ENCODE peak calls at places on chromosomes 16 and 17, in four cellular contexts. F is transverse colon, W is endodermal cell, P is progenitor cell of endocrine pancreas. X is an unnamed sample.

GRCh38 chr17:70829876-70830275 is 660.5 kb downstream of the KCNJ2 start:
- DNase-seq in F (no peak), W (no peak), P (no peak), X (no peak)

GRCh38 chr17:17235212-17236174 is 1.5 kb downstream of the FLCN start:
- DNase-seq in W (no peak), P (no peak), F (no peak), X (peak)

GRCh38 chr17:37833237-37833859 is 88.5 kb upstream of the HNF1B start:
- DNase-seq in P (no peak), W (peak), F (peak), X (no peak)

GRCh38 chr16:68370921-68371651 is 60.3 kb downstream of the PRMT7 start:
- DNase-seq in W (no peak), F (no peak), P (no peak), X (peak)

GRCh38 chr16:21628772-21629171 is 23.6 kb downstream of the IGSF6 start:
- DNase-seq in W (no peak), F (no peak), P (no peak), X (no peak)

GRCh38 chr17:36008998-36009665 is 7.8 kb upstream of the CCL15 start:
- DNase-seq in W (peak), P (no peak), F (no peak), X (no peak)

GRCh38 chr17:2682304-2682938 is 29.1 kb downstream of the CLUH start:
- DNase-seq in F (no peak), W (no peak), P (no peak), X (no peak)

GRCh38 chr17:33628500-33629336 is 335.6 kb upstream of the ASIC2 start:
- DNase-seq in P (no peak), W (no peak), F (no peak), X (no peak)

GRCh38 chr16:21645261-21645721 is 7.1 kb downstream of the IGSF6 start:
- DNase-seq in W (peak), F (no peak), P (no peak), X (no peak)

GRCh38 chr16:19113577-19114358 is at the start of gene ITPRIPL2:
- DNase-seq in P (peak), F (peak), W (peak), X (peak)

GRCh38 chr17:32289454-32289853 is 23.8 kb downstream of the RHBDL3 start:
- DNase-seq in F (no peak), P (no peak), W (peak), X (no peak)

GRCh38 chr17:4479340-4479981 is 19.2 kb upstream of the SPNS2 start:
- DNase-seq in F (peak), W (no peak), P (no peak), X (no peak)

GRCh38 chr17:62704381-62704971 is 77.0 kb downstream of the MRC2 start:
- DNase-seq in F (peak), W (peak), P (no peak), X (no peak)

GRCh38 chr16:88681709-88682451 is 4.4 kb downstream of the SNAI3 start:
- DNase-seq in F (peak), W (no peak), P (no peak), X (no peak)

GRCh38 chr17:17200831-17201230 is 5.3 kb downstream of the PLD6 start:
- DNase-seq in P (no peak), F (peak), W (no peak), X (no peak)

GRCh38 chr16:28192811-28193529 is 18.8 kb downstream of the XPO6 start:
- DNase-seq in W (no peak), P (no peak), F (peak), X (no peak)

GRCh38 chr16:3876695-3877094 is 3.8 kb downstream of the CREBBP start:
- DNase-seq in F (no peak), P (no peak), W (no peak), X (no peak)

GRCh38 chr17:35160354-35161201 is 13.0 kb downstream of the UNC45B start:
- DNase-seq in F (no peak), P (no peak), W (no peak), X (no peak)

GRCh38 chr17:57264776-57265175 is 8.5 kb downstream of the MSI2 start:
- DNase-seq in F (no peak), P (no peak), W (peak), X (no peak)
- TF ChIP-seq CTCF in F (no peak), P (no peak), W (no peak), X (no peak)

DNA sequence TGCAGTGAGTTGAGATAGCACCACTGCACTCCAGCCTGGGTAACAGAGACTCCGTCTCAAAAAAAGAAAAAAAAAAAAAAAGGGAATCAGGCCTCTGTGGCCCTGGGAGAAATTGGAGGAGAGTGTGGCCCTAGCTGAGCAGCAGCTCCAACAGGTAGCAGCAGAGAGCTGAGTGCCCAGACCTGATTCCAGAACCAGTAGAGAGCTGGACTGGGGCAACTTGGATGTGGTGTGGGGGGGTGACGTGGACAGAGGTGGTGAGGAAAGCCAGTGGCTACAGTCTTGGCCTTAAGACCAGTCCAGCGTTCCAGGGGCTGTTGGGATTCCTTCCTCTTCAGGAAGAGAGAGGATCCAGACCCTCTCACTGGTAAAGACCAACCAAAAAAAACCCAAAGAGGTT is 1.7 kb downstream of the HSPB9 start:
- DNase-seq in P (no peak), W (no peak), F (no peak), X (no peak)
- TF ChIP-seq CTCF in P (no peak), W (no peak), F (no peak), X (no peak)

DNA sequence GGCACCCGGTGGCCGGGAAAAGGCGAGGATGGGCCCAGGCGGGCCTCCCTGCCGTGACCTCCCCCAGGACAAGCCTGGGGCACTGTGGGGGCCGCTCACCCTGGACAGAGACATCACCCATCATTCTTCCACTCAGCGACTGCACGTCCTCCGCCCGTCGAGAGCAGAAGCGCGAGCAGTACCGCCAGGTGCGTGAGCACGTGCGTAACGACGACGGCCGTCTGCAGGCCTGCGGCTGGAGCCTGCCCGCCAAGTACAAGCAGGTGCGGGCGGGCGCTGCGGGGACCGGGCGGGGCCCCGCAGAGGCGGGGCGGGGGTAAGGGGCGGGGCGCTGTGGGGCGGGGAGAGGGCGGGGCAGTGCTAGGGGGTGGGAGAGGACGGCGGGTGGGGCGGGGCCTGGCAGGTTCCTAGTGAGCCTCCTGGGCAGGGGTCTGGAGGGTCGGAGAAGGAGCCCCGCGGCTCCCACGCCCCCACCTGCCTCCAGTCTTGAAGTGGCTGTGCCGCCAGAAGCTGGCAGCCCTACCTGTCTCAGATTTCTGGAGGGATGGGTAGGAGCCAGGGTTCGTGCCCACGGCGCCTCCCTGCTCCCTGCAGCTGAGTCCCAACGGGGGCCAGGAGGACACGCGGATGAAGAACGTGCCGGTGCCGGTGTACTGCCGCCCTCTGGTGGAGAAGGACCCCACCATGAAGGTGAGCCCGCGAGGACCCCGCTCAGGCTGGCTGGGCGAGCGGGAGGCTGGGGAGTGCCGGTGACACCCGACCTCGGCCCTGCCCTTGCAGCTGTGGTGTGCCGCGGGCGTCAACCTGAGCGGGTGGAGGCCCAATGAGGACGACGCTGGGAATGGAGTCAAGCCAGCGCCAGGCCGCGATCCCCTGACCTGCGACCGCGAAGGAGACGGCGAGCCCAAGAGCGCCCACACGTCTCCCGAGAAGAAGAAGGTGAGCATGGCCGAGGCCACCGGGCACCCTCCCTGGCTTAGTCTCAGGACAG is 7.5 kb downstream of the NME3 start:
- DNase-seq in P (no peak), F (no peak), W (peak), X (no peak)
- TF ChIP-seq CTCF in P (peak), F (no peak), W (peak), X (peak)

GRCh38 chr16:82751020-82751419 is 124.3 kb downstream of the CDH13 start:
- DNase-seq in W (no peak), P (no peak), F (no peak), X (no peak)

GRCh38 chr16:82750078-82750477 is 123.3 kb downstream of the CDH13 start:
- DNase-seq in W (no peak), F (no peak), P (no peak), X (no peak)

GRCh38 chr16:82753821-82754220 is 127.1 kb downstream of the CDH13 start:
- DNase-seq in W (no peak), F (no peak), P (no peak), X (no peak)

GRCh38 chr16:82744958-82745357 is 118.2 kb downstream of the CDH13 start:
- DNase-seq in W (no peak), P (no peak), F (no peak), X (no peak)

DNA sequence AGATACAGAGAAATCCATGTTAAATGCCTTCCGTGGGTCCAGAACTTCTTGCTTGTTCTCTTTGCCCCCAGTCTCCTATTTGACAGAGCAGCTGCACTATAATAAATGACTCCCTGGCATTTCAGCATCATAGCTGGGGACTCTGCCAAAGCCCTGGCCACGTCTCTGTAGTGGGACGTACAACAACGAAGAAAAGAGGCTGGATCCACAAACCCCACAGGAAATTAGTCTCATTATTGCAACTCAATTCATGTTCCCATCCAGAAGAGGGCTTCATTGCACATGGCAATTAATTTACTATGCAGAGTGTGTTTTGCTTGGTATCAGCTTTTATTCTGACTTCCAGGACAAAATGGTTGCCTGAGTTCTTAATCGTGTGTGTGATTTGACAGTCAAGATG is 121.3 kb downstream of the CDH13 start:
- DNase-seq in F (no peak), P (no peak), W (no peak), X (no peak)
- TF ChIP-seq CTCF in F (no peak), P (no peak), W (no peak), X (peak)

GRCh38 chr17:40884708-40885512 is at the start of gene KRT20:
- DNase-seq in W (no peak), P (no peak), F (peak), X (no peak)
- TF ChIP-seq CTCF in W (peak), P (peak), F (peak), X (peak)

GRCh38 chr16:86252596-86252995 is 257.7 kb upstream of the FOXF1 start:
- DNase-seq in P (no peak), F (peak), W (peak), X (no peak)
- TF ChIP-seq CTCF in P (peak), F (peak), W (peak), X (peak)

GRCh38 chr17:56640116-56640515 is 46.6 kb downstream of the NOG start:
- DNase-seq in W (peak), F (no peak), P (no peak), X (no peak)
- TF ChIP-seq CTCF in W (no peak), F (no peak), P (no peak), X (no peak)

DNA sequence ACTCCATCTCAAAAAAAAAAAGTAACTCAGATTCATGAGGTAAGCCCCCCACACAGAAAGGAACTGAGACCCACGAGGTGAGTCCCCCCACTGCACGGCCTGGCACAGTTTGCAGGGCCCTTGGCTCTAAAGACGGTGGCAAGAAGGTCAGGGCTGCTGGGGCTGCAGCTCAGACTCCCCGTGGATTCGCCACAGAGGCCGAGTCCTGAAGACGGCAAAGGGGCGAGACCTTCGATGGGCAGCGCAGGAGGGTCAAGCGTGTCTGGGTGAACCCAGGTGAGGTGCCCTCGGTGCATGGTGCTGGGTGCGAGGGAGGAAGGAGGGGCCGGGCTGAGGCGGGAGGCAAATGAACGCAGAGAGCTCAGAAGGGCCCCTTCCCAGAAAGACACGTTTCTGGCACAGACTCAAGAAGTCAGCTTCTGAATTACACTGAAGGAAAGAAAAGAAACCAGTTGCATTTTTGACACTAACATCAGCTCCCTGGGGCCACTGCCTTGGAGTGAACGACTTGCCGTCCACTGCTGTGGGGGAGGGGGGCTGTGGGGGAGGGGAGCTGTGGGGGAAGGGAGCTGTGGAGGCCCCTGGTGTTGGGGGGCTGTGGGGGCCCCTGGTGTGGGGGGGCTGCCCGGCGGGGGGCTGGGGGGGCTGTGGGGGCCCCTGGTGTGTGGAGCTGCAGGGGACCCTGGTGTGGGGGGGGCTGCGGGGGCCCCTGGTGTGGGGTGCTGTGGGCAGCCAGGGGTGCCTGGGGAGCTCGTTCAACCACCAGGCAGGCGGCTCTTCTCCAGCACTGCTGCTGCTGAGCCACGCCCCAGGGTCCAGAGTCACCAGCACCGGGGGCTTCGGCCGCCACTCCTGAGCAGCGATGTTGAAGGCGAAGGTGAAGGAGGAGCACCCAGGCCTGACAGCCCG is 69.7 kb upstream of the METRNL start:
- DNase-seq in W (peak), P (no peak), F (no peak), X (no peak)
- TF ChIP-seq CTCF in W (no peak), P (no peak), F (no peak), X (no peak)

X was measured in chondrocyte.